ENCODE peak calls at places on chromosome 20, in nine cellular contexts. G, X, P, F, R, I, Z, C and M are unnamed samples.

GRCh38 chr20:34452281-34452982 is 63.8 kb upstream of the DYNLRB1 start:
- DNase-seq in F (no peak), R (no peak), C (no peak), G (no peak), Z (no peak), P (no peak), I (no peak), X (no peak), M (no peak)

GRCh38 chr20:45798935-45799642 is 7.3 kb downstream of the DNTTIP1 start:
- DNase-seq in I (peak), Z (no peak), G (no peak), F (peak), P (no peak), C (no peak), R (peak), X (peak), M (peak)

GRCh38 chr20:57590485-57591288 is 29.5 kb downstream of the ZBP1 start:
- DNase-seq in R (no peak), P (no peak), Z (no peak), I (no peak), G (no peak), C (no peak), X (no peak), F (no peak), M (no peak)

GRCh38 chr20:33444797-33445560 is 1.4 kb upstream of the SNTA1 start:
- DNase-seq in Z (peak), C (no peak), X (peak), P (no peak), G (no peak), R (no peak), F (peak), I (peak), M (peak)

GRCh38 chr20:48586728-48587127 is 241.1 kb downstream of the PREX1 start:
- DNase-seq in X (no peak), G (no peak), P (no peak), Z (no peak), I (no peak), R (no peak), F (no peak), C (no peak), M (no peak)

GRCh38 chr20:63686492-63687321 is 9.7 kb upstream of the TNFRSF6B start:
- DNase-seq in F (peak), X (peak), Z (peak), G (no peak), I (no peak), C (peak), P (no peak), R (peak), M (no peak)

GRCh38 chr20:23367770-23368169 is 5.8 kb downstream of the GZF1 start:
- DNase-seq in I (no peak), Z (no peak), G (no peak), F (no peak), X (no peak), R (no peak), P (no peak), C (no peak), M (no peak)

GRCh38 chr20:5191829-5192569 is 65.2 kb downstream of the CDS2 start:
- DNase-seq in I (peak), C (peak), Z (no peak), P (peak), F (peak), X (peak), R (peak), G (no peak), M (peak)

GRCh38 chr20:57693002-57693582 is 16.7 kb downstream of the PMEPA1 start:
- DNase-seq in C (peak), Z (no peak), G (no peak), P (no peak), X (no peak), R (no peak), F (no peak), I (peak), M (no peak)

GRCh38 chr20:57781901-57782300 is 72.1 kb upstream of the PMEPA1 start:
- DNase-seq in X (no peak), G (no peak), C (no peak), Z (no peak), F (no peak), P (no peak), R (no peak), I (no peak), M (no peak)

GRCh38 chr20:10648651-10649050 is 25.1 kb downstream of the JAG1 start:
- DNase-seq in F (no peak), Z (no peak), R (peak), X (peak), P (no peak), I (no peak), C (peak), G (no peak), M (no peak)

GRCh38 chr20:45883100-45883469 is 2.1 kb downstream of the ZSWIM1 start:
- DNase-seq in R (no peak), Z (no peak), F (no peak), P (no peak), G (no peak), C (no peak), I (no peak), X (no peak), M (no peak)

GRCh38 chr20:62123450-62124118 is 1.3 kb downstream of the LSM14B start:
- DNase-seq in Z (no peak), G (no peak), C (peak), P (no peak), F (no peak), I (peak), X (peak), R (peak), M (no peak)

GRCh38 chr20:23493172-23493772 is 2.4 kb downstream of the CST8 start:
- DNase-seq in P (no peak), Z (no peak), R (no peak), G (no peak), X (no peak), C (no peak), I (no peak), F (no peak), M (peak)

GRCh38 chr20:38973546-38974120 is 11.5 kb downstream of the DHX35 start:
- DNase-seq in Z (peak), X (peak), C (peak), P (no peak), R (peak), I (no peak), G (no peak), F (no peak), M (no peak)

GRCh38 chr20:25540273-25540672 is 45.1 kb downstream of the NINL start:
- DNase-seq in X (no peak), I (peak), Z (no peak), R (no peak), G (no peak), P (no peak), C (no peak), F (peak), M (peak)
- TF ChIP-seq CTCF in X (peak), I (peak), Z (peak), R (peak), G (peak), P (no peak), C (peak), F (peak), M (peak)

DNA sequence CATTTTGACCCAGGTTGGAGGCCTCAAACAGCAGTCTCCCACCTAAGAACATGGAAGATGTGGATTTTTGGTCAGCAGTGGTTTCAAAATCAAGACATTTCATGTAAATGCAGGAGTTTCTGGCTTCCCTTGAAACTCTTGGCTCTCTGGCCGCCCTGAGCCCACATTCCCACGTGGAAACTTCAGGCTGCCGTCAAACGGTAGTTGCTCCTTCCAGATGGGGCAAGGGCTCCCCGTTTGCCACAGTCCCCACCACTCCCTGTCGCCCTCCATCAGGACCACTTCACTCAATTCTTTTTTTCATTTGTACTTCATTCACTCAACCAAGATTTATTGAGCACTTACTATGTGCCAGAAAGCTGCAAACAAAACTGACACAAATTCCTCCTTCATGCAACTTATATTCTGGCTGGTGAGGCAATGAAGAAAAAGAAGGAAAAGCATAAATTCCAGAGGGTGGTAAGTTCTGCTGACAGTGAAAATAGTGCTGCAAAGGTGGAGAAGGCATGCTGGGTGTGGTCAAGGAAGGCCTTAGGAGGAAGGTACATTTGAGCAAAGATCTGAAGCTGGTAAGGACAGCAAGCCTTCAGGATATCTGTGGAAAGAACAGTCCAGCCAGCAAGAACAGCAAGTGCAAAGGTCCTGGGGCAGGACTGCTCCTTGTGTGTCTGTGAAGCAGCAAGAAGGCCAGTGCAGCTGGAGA is 62.9 kb upstream of the PTPN1 start:
- DNase-seq in G (no peak), I (no peak), F (no peak), Z (no peak), X (no peak), R (no peak), P (no peak), C (no peak), M (no peak)
- H3K27ac ChIP-seq in G (no peak), I (no peak), F (no peak), Z (no peak), X (no peak), R (no peak), P (no peak), C (no peak), M (no peak)

DNA sequence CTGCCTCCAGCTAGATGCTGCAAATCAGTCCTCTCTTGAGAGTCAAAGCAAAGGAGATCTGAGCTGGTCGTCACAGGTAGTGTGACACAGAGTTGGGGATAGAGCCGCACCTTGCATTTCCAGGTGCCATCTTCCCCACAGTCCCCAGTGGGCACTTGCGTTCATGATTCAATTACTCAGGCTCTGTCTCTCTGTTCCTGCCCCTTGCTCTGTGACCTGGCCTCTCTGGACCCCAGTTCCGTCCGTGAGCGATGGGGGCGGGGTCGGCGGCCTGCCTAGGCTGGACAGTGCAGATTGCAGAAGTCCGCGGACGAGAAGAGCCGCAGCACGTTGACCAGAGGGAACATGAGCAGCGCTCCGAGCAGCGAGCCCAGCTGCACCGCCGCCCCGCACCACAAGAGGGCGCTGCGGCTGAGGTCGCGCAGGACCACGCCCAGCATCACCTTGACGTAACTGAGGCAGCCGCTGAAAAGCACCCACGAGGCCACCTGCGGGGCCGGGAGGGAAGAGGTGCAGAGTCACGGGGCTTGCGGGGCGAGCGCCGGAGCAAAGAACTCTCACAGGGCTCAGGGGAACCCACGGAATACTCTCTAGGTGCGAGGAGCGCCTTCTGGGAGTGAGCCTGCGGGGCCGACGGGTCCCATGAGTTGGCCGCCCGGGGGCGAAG is 7.4 kb downstream of the SLC52A3 start:
- DNase-seq in G (no peak), F (peak), P (no peak), R (no peak), I (peak), X (no peak), Z (peak), C (no peak), M (peak)
- TF ChIP-seq CTCF in G (peak), F (peak), P (peak), R (peak), I (peak), X (peak), Z (peak), C (peak), M (peak)

GRCh38 chr20:40689943-40690835 is 1.2 kb upstream of the MAFB start:
- DNase-seq in P (peak), Z (peak), F (peak), I (peak), R (peak), X (peak), G (peak), C (peak), M (peak)
- H3K27ac ChIP-seq in P (no peak), Z (peak), F (peak), I (no peak), R (peak), X (peak), G (peak), C (peak), M (no peak)

GRCh38 chr20:860891-861290 is 27.4 kb downstream of the FAM110A start:
- DNase-seq in I (no peak), X (no peak), Z (no peak), P (no peak), G (no peak), R (no peak), F (no peak), C (no peak), M (no peak)

GRCh38 chr20:856361-856775 is 22.9 kb downstream of the FAM110A start:
- DNase-seq in F (no peak), Z (no peak), P (peak), I (no peak), X (peak), C (peak), R (peak), G (no peak), M (no peak)

GRCh38 chr20:855466-856360 is 22.2 kb downstream of the FAM110A start:
- DNase-seq in I (no peak), C (peak), X (no peak), R (no peak), P (no peak), Z (no peak), G (no peak), F (no peak), M (no peak)

GRCh38 chr20:858011-858410 is 24.5 kb downstream of the FAM110A start:
- DNase-seq in P (no peak), Z (no peak), G (no peak), C (no peak), I (no peak), F (no peak), X (no peak), R (no peak), M (no peak)

GRCh38 chr20:859661-860294 is 26.3 kb downstream of the FAM110A start:
- DNase-seq in X (no peak), P (no peak), R (no peak), I (no peak), Z (no peak), F (no peak), G (no peak), C (no peak), M (no peak)
- TF ChIP-seq CTCF in X (no peak), P (no peak), R (peak), I (no peak), Z (no peak), F (no peak), G (no peak), C (no peak), M (no peak)

GRCh38 chr20:17682889-17683198 is 802 bp upstream of the RRBP1 start:
- DNase-seq in G (no peak), I (no peak), P (no peak), C (no peak), Z (no peak), X (no peak), R (no peak), F (no peak), M (no peak)
- H3K27ac ChIP-seq in G (peak), I (peak), P (no peak), C (no peak), Z (no peak), X (peak), R (no peak), F (no peak), M (no peak)

GRCh38 chr20:2467412-2467811 is 3.2 kb downstream of the SNRPB start:
- DNase-seq in X (no peak), G (no peak), C (no peak), I (no peak), F (no peak), P (no peak), Z (no peak), R (no peak), M (no peak)

GRCh38 chr20:2470051-2470431 is 548 bp downstream of the SNRPB start:
- DNase-seq in Z (no peak), I (peak), C (peak), F (peak), P (no peak), R (peak), G (no peak), X (peak), M (peak)

GRCh38 chr20:2475850-2476741 is 5.5 kb upstream of the SNRPB start:
- DNase-seq in G (no peak), R (no peak), I (no peak), Z (no peak), F (no peak), C (no peak), P (no peak), X (no peak), M (no peak)

GRCh38 chr20:2468581-2469407 is 1.8 kb downstream of the SNRPB start:
- DNase-seq in I (no peak), X (peak), F (no peak), G (no peak), Z (no peak), C (no peak), P (no peak), R (no peak), M (no peak)

DNA sequence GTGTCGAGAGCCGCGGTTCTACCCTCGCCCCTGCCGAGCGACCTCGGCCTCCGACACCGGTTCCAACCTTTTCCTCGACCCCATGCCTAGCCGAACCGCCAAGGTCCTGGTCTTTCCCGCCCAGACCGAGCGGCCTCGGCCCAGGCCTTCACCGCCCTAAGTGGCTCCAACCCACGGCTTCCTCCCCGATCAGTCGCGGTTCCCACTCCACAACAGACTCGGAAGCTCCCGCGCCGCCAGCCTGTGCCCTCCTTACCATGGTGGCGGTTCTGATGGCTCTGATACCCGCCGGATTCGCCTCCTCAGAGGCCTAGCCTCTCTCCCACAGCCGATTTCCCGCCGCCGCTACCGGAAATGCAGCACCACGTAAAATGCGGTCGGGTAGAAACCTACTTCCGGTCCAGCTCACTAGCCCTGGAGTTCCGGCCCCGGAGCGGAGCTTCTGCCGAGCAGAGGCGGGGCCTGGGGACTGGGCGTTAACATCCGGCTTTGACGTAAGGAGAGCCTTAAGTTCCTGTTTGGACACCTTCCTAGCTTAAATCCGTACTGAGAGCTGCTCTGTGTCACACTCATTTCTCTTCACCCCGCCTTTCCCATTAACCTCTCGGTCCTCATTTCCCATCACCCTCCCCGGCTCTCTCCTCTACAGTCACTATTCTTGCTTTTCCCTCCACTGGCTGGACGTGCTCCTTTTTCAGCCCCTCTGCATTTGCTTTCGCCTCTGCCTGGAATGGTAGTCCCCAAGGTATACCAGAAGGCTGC is at the start of gene SNRPB:
- DNase-seq in C (peak), Z (peak), I (peak), G (peak), P (peak), R (peak), F (peak), X (peak), M (peak)
- TF ChIP-seq CTCF in C (no peak), Z (no peak), I (no peak), G (no peak), P (no peak), R (no peak), F (no peak), X (no peak), M (no peak)

GRCh38 chr20:20497242-20497985 is 129.5 kb downstream of the INSM1 start:
- DNase-seq in X (no peak), P (no peak), G (no peak), Z (no peak), F (no peak), R (no peak), I (no peak), C (no peak), M (no peak)
- H3K27ac ChIP-seq in X (no peak), P (no peak), G (no peak), Z (no peak), F (no peak), R (no peak), I (no peak), C (no peak), M (peak)

DNA sequence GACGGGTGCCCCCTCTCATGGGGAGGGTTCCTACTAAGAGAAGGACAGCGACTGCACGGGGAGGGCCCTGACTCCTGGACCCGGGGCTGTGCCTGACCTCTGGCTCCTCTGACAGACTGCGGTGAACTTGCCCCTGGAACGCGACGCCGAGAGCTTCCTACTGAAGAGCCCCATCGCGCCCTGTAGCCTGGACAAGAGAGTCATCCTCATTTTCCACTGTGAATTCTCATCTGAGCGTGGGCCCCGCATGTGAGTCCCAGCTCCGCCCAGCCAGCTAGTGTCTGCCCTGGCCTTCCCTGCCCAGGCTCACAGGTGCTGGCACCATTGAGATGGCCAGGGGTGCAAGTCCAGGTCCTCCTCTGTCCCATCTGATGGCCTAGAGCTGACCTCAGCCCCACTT is 7.2 kb downstream of the CDC25B start:
- DNase-seq in X (no peak), P (no peak), C (no peak), G (no peak), I (no peak), R (no peak), F (no peak), Z (no peak), M (no peak)
- TF ChIP-seq CTCF in X (no peak), P (no peak), C (no peak), G (no peak), I (no peak), R (no peak), F (no peak), Z (no peak), M (no peak)